ENCODE peak calls at places on chromosomes 4 and X, in nine cellular contexts. Y, I, F, X, V, U, Q, T and G are unnamed samples.

GRCh38 chr4:121156822-121157769 is 7.0 kb downstream of the TNIP3 start:
- DNase-seq in Y (peak; percentile 85), I (no peak), F (no peak), X (peak; percentile 5), V (peak; percentile 16), U (peak; percentile 54), Q (no peak), T (peak; percentile 26), G (no peak)

GRCh38 chr4:172786039-172786792 is 382.4 kb upstream of the GALNT7 start:
- DNase-seq in Y (no peak), I (no peak), F (no peak), X (no peak), V (no peak), U (peak; percentile 4), Q (no peak), T (no peak), G (no peak)

GRCh38 chr4:185885075-185885474 is 73.1 kb upstream of the SORBS2 start:
- DNase-seq in Y (no peak), I (no peak), F (no peak), X (no peak), V (no peak), U (no peak), Q (no peak), T (no peak), G (no peak)

GRCh38 chr4:64911846-64912245 is 502.6 kb upstream of the TECRL start:
- DNase-seq in Y (no peak), I (no peak), F (no peak), X (no peak), V (no peak), U (peak; percentile 3), Q (no peak), T (no peak), G (no peak)

GRCh38 chrX:48802089-48802812 is 384 bp downstream of the HDAC6 start:
- DNase-seq in Y (peak; percentile 80), I (no peak), F (peak; percentile 25), X (no peak), V (no peak), U (peak; percentile 84), Q (peak; percentile 52), T (peak; percentile 80), G (peak; percentile 40)

GRCh38 chrX:7690842-7691241 is 152.1 kb upstream of the VCX start:
- DNase-seq in Y (no peak), I (no peak), F (no peak), X (no peak), V (no peak), U (no peak), Q (no peak), T (no peak), G (no peak)

GRCh38 chrX:16785247-16786138 is 773 bp upstream of the TXLNG start:
- DNase-seq in Y (peak; percentile 9), I (no peak), F (no peak), X (no peak), V (no peak), U (peak; percentile 14), Q (peak; percentile 23), T (peak; percentile 44), G (no peak)

GRCh38 chr4:145781306-145781705 is 101.4 kb downstream of the C4orf51 start:
- DNase-seq in Y (no peak), I (no peak), F (no peak), X (no peak), V (no peak), U (peak; percentile 9), Q (no peak), T (no peak), G (no peak)

GRCh38 chr4:139776235-139776634 is 110.6 kb downstream of the MGST2 start:
- DNase-seq in Y (no peak), I (no peak), F (no peak), X (no peak), V (no peak), U (no peak), Q (no peak), T (no peak), G (no peak)

GRCh38 chr4:152169666-152170065 is 366.2 kb downstream of the FBXW7 start:
- DNase-seq in Y (no peak), I (no peak), F (no peak), X (no peak), V (no peak), U (no peak), Q (no peak), T (no peak), G (no peak)

GRCh38 chrX:123884809-123885408 is 25.1 kb downstream of the XIAP start:
- DNase-seq in Y (peak; percentile 4), I (no peak), F (peak; percentile 10), X (peak; percentile 21), V (no peak), U (peak; percentile 69), Q (no peak), T (peak; percentile 32), G (no peak)

GRCh38 chr4:128663325-128663724 is 146.2 kb upstream of the JADE1 start:
- DNase-seq in Y (no peak), I (no peak), F (no peak), X (no peak), V (no peak), U (no peak), Q (no peak), T (peak; percentile 33), G (no peak)

GRCh38 chrX:37871626-37872302 is 24.4 kb upstream of the DYNLT3 start:
- DNase-seq in Y (no peak), I (no peak), F (peak; percentile 62), X (no peak), V (no peak), U (peak; percentile 90), Q (no peak), T (no peak), G (no peak)

GRCh38 chrX:56764153-56764974 is 35.3 kb downstream of the NBDY start:
- DNase-seq in Y (peak; percentile 95), I (no peak), F (peak; percentile 45), X (no peak), V (peak; percentile 41), U (peak; percentile 57), Q (peak; percentile 82), T (peak; percentile 77), G (peak; percentile 71)

GRCh38 chr4:8911311-8912088 is 39.9 kb upstream of the HMX1 start:
- DNase-seq in Y (no peak), I (no peak), F (no peak), X (no peak), V (no peak), U (no peak), Q (peak; percentile 2), T (no peak), G (no peak)

GRCh38 chrX:22110729-22111494 is 78.8 kb downstream of the PHEX start:
- DNase-seq in Y (no peak), I (no peak), F (no peak), X (no peak), V (no peak), U (peak; percentile 4), Q (no peak), T (no peak), G (no peak)

GRCh38 chrX:119870626-119871131 is 854 bp downstream of the RNF113A start:
- DNase-seq in Y (peak; percentile 64), I (peak; percentile 30), F (no peak), X (no peak), V (peak; percentile 15), U (peak; percentile 40), Q (peak; percentile 11), T (peak; percentile 47), G (peak; percentile 12)

GRCh38 chr4:108601517-108601916 is 18.9 kb upstream of the RPL34 start:
- DNase-seq in Y (no peak), I (no peak), F (no peak), X (no peak), V (no peak), U (no peak), Q (no peak), T (peak; percentile 21), G (no peak)

GRCh38 chrX:46770817-46771163 is 11.9 kb upstream of the SLC9A7 start:
- DNase-seq in Y (no peak), I (no peak), F (no peak), X (no peak), V (no peak), U (peak; percentile 93), Q (no peak), T (no peak), G (no peak)

GRCh38 chrX:13898084-13898483 is 81.2 kb upstream of the GPM6B start:
- DNase-seq in Y (peak; percentile 10), I (no peak), F (no peak), X (no peak), V (no peak), U (peak; percentile 32), Q (no peak), T (no peak), G (no peak)

GRCh38 chrX:48958635-48959094 is 1.3 kb upstream of the OTUD5 start:
- DNase-seq in Y (no peak), I (peak; percentile 38), F (no peak), X (no peak), V (no peak), U (peak; percentile 66), Q (no peak), T (no peak), G (no peak)

GRCh38 chr4:72591547-72591946 is 22.5 kb upstream of the ADAMTS3 start:
- DNase-seq in Y (no peak), I (no peak), F (no peak), X (no peak), V (no peak), U (no peak), Q (no peak), T (no peak), G (no peak)

GRCh38 chr4:184028571-184028996 is 123.5 kb downstream of the STOX2 start:
- DNase-seq in Y (no peak), I (no peak), F (no peak), X (no peak), V (peak; percentile 1), U (no peak), Q (no peak), T (no peak), G (no peak)

GRCh38 chr4:186840222-186840701 is 116.6 kb upstream of the FAT1 start:
- DNase-seq in Y (no peak), I (no peak), F (peak; percentile 15), X (no peak), V (no peak), U (no peak), Q (no peak), T (no peak), G (no peak)

GRCh38 chr4:8198906-8199593 is at the start of gene SH3TC1:
- DNase-seq in Y (peak; percentile 89), I (peak; percentile 44), F (no peak), X (peak; percentile 47), V (peak; percentile 59), U (peak; percentile 92), Q (peak; percentile 34), T (peak; percentile 86), G (peak; percentile 37)

GRCh38 chr4:189059996-189060570 is 880.6 kb upstream of the FRG1 start:
- DNase-seq in Y (peak; percentile 10), I (no peak), F (no peak), X (no peak), V (no peak), U (no peak), Q (no peak), T (no peak), G (no peak)

GRCh38 chr4:7041851-7042696 is 1.1 kb upstream of the TADA2B start:
- DNase-seq in Y (no peak), I (peak; percentile 64), F (no peak), X (peak; percentile 57), V (no peak), U (peak; percentile 74), Q (peak; percentile 67), T (peak; percentile 35), G (no peak)